ENCODE peak calls at places on chromosome 4, in five cellular contexts. B is activated T-cell treated with anti-CD3 and anti-CD28 coated beads, Interleukin-2, amount 50 U/mL, for 72 hours; H is activated CD8-positive, alpha-beta memory T cell treated with anti-CD3 and anti-CD28 coated beads, Interleukin-2, amount 10 ng/mL, durations not matched to agents 7 days and 5 days; M is glomerular endothelial cell; E is H54. G is an unnamed sample.

GRCh38 chr4:180909279-180909678 is 1333.9 kb upstream of the TENM3 start:
- DNase-seq in B (no peak), H (no peak), M (no peak), E (no peak), G (no peak)

GRCh38 chr4:20086768-20087167 is 164.9 kb upstream of the SLIT2 start:
- DNase-seq in B (no peak), H (no peak), M (no peak), E (no peak), G (no peak)

GRCh38 chr4:77385124-77385969 is 220.3 kb upstream of the CXCL13 start:
- DNase-seq in B (peak), H (peak), M (peak), E (peak), G (peak)

GRCh38 chr4:34432706-34433105 is 1811.6 kb downstream of the ARAP2 start:
- DNase-seq in B (no peak), H (no peak), M (no peak), E (no peak), G (no peak)

GRCh38 chr4:32145987-32146386 is 1425.8 kb downstream of the PCDH7 start:
- DNase-seq in B (no peak), H (no peak), M (no peak), E (no peak), G (no peak)

GRCh38 chr4:5976921-5977320 is 41.3 kb downstream of the C4orf50 start:
- DNase-seq in B (no peak), H (no peak), M (no peak), E (no peak), G (no peak)

GRCh38 chr4:138912714-138913340 is 102.8 kb upstream of the NOCT start:
- DNase-seq in B (no peak), H (no peak), M (no peak), E (no peak), G (no peak)

GRCh38 chr4:75633846-75634245 is 3.5 kb upstream of the CDKL2 start:
- DNase-seq in B (no peak), H (no peak), M (no peak), E (no peak), G (no peak)

GRCh38 chr4:138897818-138898226 is 117.8 kb upstream of the NOCT start:
- DNase-seq in B (no peak), H (no peak), M (no peak), E (peak), G (no peak)

GRCh38 chr4:143381171-143382118 is 44.8 kb downstream of the GAB1 start:
- DNase-seq in B (no peak), H (no peak), M (peak), E (peak), G (no peak)

GRCh38 chr4:17665852-17666251 is 51.4 kb downstream of the MED28 start:
- DNase-seq in B (no peak), H (no peak), M (no peak), E (no peak), G (no peak)

GRCh38 chr4:88719381-88719780 is 21.8 kb upstream of the NAP1L5 start:
- DNase-seq in B (no peak), H (no peak), M (no peak), E (no peak), G (no peak)

G was measured in GM20000.